ENCODE peak calls at places on chromosome 3, in seven cellular contexts. I, M, N, S, X, V and D are unnamed samples.

GRCh38 chr3:40521254-40521653 is 3.5 kb upstream of the ZNF621 start:
- DNase-seq in I (no peak), M (no peak), N (no peak), S (no peak), X (no peak), V (no peak), D (no peak)

GRCh38 chr3:71528816-71529215 is 54.7 kb downstream of the FOXP1 start:
- DNase-seq in I (no peak), M (no peak), N (no peak), S (no peak), X (no peak), V (no peak), D (no peak)

GRCh38 chr3:105417538-105418289 is 51.0 kb downstream of the ALCAM start:
- DNase-seq in I (no peak), M (no peak), N (no peak), S (no peak), X (no peak), V (no peak), D (no peak)

GRCh38 chr3:162487138-162487537 is 990.5 kb downstream of the OTOL1 start:
- DNase-seq in I (no peak), M (no peak), N (no peak), S (no peak), X (no peak), V (no peak), D (no peak)

GRCh38 chr3:10299175-10299574 is 6.4 kb upstream of the GHRL start:
- DNase-seq in I (no peak), M (no peak), N (no peak), S (no peak), X (no peak), V (no peak), D (no peak)

GRCh38 chr3:73324203-73325155 is 263.0 kb downstream of the EBLN2 start:
- DNase-seq in I (no peak), M (no peak), N (peak; percentile 3), S (no peak), X (no peak), V (peak; percentile 24), D (peak; percentile 11)

GRCh38 chr3:183108002-183108449 is 8.7 kb upstream of the MCCC1 start:
- DNase-seq in I (no peak), M (no peak), N (no peak), S (peak; percentile 35), X (no peak), V (no peak), D (no peak)

GRCh38 chr3:193768069-193768391 is 175.0 kb downstream of the OPA1 start:
- DNase-seq in I (no peak), M (no peak), N (no peak), S (no peak), X (no peak), V (no peak), D (no peak)

GRCh38 chr3:119456469-119456868 is 6.9 kb downstream of the TMEM39A start:
- DNase-seq in I (no peak), M (no peak), N (no peak), S (no peak), X (no peak), V (no peak), D (no peak)

GRCh38 chr3:115628075-115628412 is 4.7 kb downstream of the GAP43 start:
- DNase-seq in I (no peak), M (no peak), N (no peak), S (no peak), X (no peak), V (no peak), D (no peak)

GRCh38 chr3:56800373-56801150 is 1.2 kb downstream of the ARHGEF3 start:
- DNase-seq in I (peak; percentile 61), M (no peak), N (peak; percentile 42), S (no peak), X (peak; percentile 75), V (no peak), D (no peak)

GRCh38 chr3:8266679-8267267 is 234.8 kb upstream of the LMCD1 start:
- DNase-seq in I (no peak), M (no peak), N (no peak), S (no peak), X (no peak), V (no peak), D (no peak)

GRCh38 chr3:160003520-160004128 is 15.0 kb downstream of the IL12A start:
- DNase-seq in I (peak; percentile 16), M (peak; percentile 13), N (peak; percentile 81), S (peak; percentile 45), X (peak; percentile 14), V (peak; percentile 67), D (no peak)

GRCh38 chr3:49602877-49603411 is 48.7 kb downstream of the BSN start:
- DNase-seq in I (peak; percentile 54), M (no peak), N (no peak), S (no peak), X (peak; percentile 62), V (no peak), D (no peak)

GRCh38 chr3:107431298-107432012 is 54.2 kb downstream of the CCDC54 start:
- DNase-seq in I (peak; percentile 31), M (peak; percentile 75), N (peak; percentile 79), S (peak; percentile 46), X (peak; percentile 29), V (peak; percentile 80), D (no peak)
- TF ChIP-seq CTCF in I (no peak), M (no peak), N (no peak), S (no peak), X (no peak), V (peak; percentile 15), D (no peak)

GRCh38 chr3:117619805-117620204 is 910.2 kb downstream of the TUSC7 start:
- DNase-seq in I (no peak), M (no peak), N (no peak), S (no peak), X (no peak), V (no peak), D (no peak)

GRCh38 chr3:117618462-117618861 is 908.9 kb downstream of the TUSC7 start:
- DNase-seq in I (no peak), M (no peak), N (no peak), S (no peak), X (no peak), V (no peak), D (no peak)

GRCh38 chr3:117611242-117611641 is 901.7 kb downstream of the TUSC7 start:
- DNase-seq in I (no peak), M (no peak), N (no peak), S (no peak), X (no peak), V (no peak), D (no peak)

DNA sequence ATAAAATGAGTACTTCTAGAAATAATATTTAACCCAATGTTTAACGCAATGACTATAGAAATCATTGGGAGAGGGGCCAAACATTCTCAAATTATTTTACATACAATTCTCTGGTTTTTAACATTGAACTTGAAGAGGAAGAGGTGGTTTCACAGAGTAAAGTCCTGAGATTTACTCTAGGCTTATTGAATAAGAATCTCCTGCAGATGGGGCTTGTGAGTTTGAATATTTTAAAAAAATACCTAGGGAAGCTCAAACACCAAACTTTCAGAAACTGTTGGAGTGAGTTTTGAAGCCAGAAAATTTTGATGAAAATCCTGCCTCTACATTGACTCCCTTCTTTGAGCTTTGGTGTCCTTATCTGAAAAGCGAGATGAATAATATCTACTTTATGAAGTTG is 906.6 kb downstream of the TUSC7 start:
- DNase-seq in I (no peak), M (no peak), N (no peak), S (no peak), X (no peak), V (no peak), D (no peak)
- TF ChIP-seq CTCF in I (no peak), M (no peak), N (no peak), S (no peak), X (no peak), V (no peak), D (peak; percentile 5)

GRCh38 chr3:14913926-14914776 is 33.2 kb upstream of the NR2C2 start:
- DNase-seq in I (no peak), M (no peak), N (no peak), S (no peak), X (no peak), V (peak; percentile 71), D (no peak)

GRCh38 chr3:14914777-14915113 is 32.6 kb upstream of the NR2C2 start:
- DNase-seq in I (no peak), M (no peak), N (no peak), S (no peak), X (no peak), V (no peak), D (no peak)

GRCh38 chr3:14918356-14918860 is 29.0 kb upstream of the NR2C2 start:
- DNase-seq in I (no peak), M (no peak), N (no peak), S (no peak), X (no peak), V (no peak), D (no peak)

GRCh38 chr3:14913071-14913925 is 34.1 kb upstream of the NR2C2 start:
- DNase-seq in I (no peak), M (no peak), N (no peak), S (no peak), X (no peak), V (no peak), D (no peak)

GRCh38 chr3:14915636-14916222 is 31.7 kb upstream of the NR2C2 start:
- DNase-seq in I (peak; percentile 16), M (no peak), N (peak; percentile 47), S (no peak), X (peak; percentile 17), V (no peak), D (no peak)
- TF ChIP-seq CTCF in I (peak; percentile 35), M (no peak), N (no peak), S (no peak), X (no peak), V (no peak), D (no peak)

GRCh38 chr3:48555231-48555948 is 1.2 kb downstream of the PFKFB4 start:
- DNase-seq in I (no peak), M (no peak), N (no peak), S (no peak), X (no peak), V (no peak), D (no peak)
- TF ChIP-seq CTCF in I (no peak), M (no peak), N (no peak), S (no peak), X (no peak), V (no peak), D (no peak)

DNA sequence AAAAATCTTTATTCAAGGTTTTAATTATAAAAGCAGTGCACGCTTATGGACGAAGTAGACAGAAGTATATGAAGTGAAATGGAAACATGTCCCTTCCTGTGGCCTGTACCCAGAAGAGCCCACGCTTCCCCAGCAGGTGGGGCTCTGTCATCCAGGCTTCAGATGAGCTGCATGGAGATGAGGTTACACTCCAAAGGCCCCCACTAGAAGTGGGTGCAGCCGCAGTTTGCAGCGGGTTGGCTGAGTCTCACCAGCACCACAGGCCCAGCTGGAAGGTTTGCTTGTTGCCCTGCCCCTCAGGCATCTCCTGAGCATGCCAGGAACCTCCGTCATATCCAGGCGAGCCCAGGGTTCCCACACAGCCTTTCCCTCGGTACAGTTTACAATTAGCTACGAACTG is 33.1 kb downstream of the PRR20G start:
- DNase-seq in I (no peak), M (no peak), N (peak; percentile 14), S (no peak), X (no peak), V (no peak), D (no peak)
- TF ChIP-seq CTCF in I (no peak), M (no peak), N (no peak), S (peak; percentile 33), X (no peak), V (no peak), D (peak; percentile 8)